ENCODE peak calls at places on chromosomes 7 and 10, in four cellular contexts. A is HS-5; Q is stimulated activated CD8-positive, alpha-beta memory T cell treated with anti-CD3 and anti-CD28 coated beads, Interleukin-15, amount 100 ng/mL, for 4 hours; U is activated T-cell treated with anti-CD3 and anti-CD28 coated beads for 24 hours. E is an unnamed sample.

GRCh38 chr7:152664636-152665035 is 11.3 kb downstream of the XRCC2 start:
- DNase-seq in A (no peak), Q (no peak), U (no peak), E (no peak)

GRCh38 chr7:132450188-132450587 is 126.1 kb downstream of the PLXNA4 start:
- DNase-seq in A (no peak), Q (no peak), U (no peak), E (no peak)

GRCh38 chr7:931871-932650 is 22.4 kb downstream of the ADAP1 start:
- DNase-seq in A (no peak), Q (no peak), U (no peak), E (no peak)

GRCh38 chr10:110006358-110007170 is 1.2 kb upstream of the ADD3 start:
- DNase-seq in A (peak), Q (peak), U (no peak), E (no peak)

GRCh38 chr7:42016517-42016916 is 220.5 kb downstream of the GLI3 start:
- DNase-seq in A (no peak), Q (no peak), U (no peak), E (no peak)

GRCh38 chr10:74640134-74640533 is 186.3 kb upstream of the KAT6B start:
- DNase-seq in A (no peak), Q (no peak), U (no peak), E (no peak)

GRCh38 chr7:26843696-26844095 is 20.7 kb downstream of the SKAP2 start:
- DNase-seq in A (no peak), Q (no peak), U (no peak), E (no peak)

GRCh38 chr7:157291404-157292080 is 45.3 kb upstream of the DNAJB6 start:
- DNase-seq in A (no peak), Q (no peak), U (no peak), E (no peak)

GRCh38 chr10:109877546-109877945 is 45.8 kb downstream of the XPNPEP1 start:
- DNase-seq in A (no peak), Q (no peak), U (no peak), E (no peak)

GRCh38 chr10:29617880-29618340 is 16.9 kb downstream of the SVIL start:
- DNase-seq in A (no peak), Q (no peak), U (no peak), E (no peak)

GRCh38 chr10:97771913-97772823 is at the start of gene SFRP5:
- DNase-seq in A (no peak), Q (no peak), U (no peak), E (no peak)

GRCh38 chr7:99563650-99564049 is 5.2 kb downstream of the ZNF655 start:
- DNase-seq in A (no peak), Q (no peak), U (no peak), E (no peak)

GRCh38 chr7:55623617-55624016 is 51.3 kb upstream of the VOPP1 start:
- DNase-seq in A (no peak), Q (no peak), U (no peak), E (no peak)

GRCh38 chr10:21030096-21030495 is 133.0 kb upstream of the NEBL start:
- DNase-seq in A (no peak), Q (no peak), U (no peak), E (no peak)

GRCh38 chr7:76260171-76260703 is 42.2 kb upstream of the HSPB1 start:
- DNase-seq in A (no peak), Q (peak), U (peak), E (peak)

GRCh38 chr10:90930070-90930837 is 9.4 kb upstream of the ANKRD1 start:
- DNase-seq in A (peak), Q (no peak), U (no peak), E (no peak)

GRCh38 chr7:157564518-157565177 is 227.8 kb downstream of the DNAJB6 start:
- DNase-seq in A (no peak), Q (no peak), U (no peak), E (no peak)

GRCh38 chr10:133110609-133111275 is 23.0 kb downstream of the ADGRA1 start:
- DNase-seq in A (no peak), Q (no peak), U (no peak), E (no peak)

GRCh38 chr10:111034598-111035310 is 42.1 kb upstream of the ADRA2A start:
- DNase-seq in A (peak), Q (no peak), U (no peak), E (no peak)

GRCh38 chr10:5466451-5466996 is 32.8 kb downstream of the CALML5 start:
- DNase-seq in A (no peak), Q (no peak), U (no peak), E (no peak)

GRCh38 chr7:156069897-156070296 is 257.6 kb upstream of the SHH start:
- DNase-seq in A (no peak), Q (no peak), U (no peak), E (no peak)

GRCh38 chr7:140448781-140449180 is 30.5 kb downstream of the MKRN1 start:
- DNase-seq in A (no peak), Q (no peak), U (no peak), E (no peak)

GRCh38 chr10:36681751-36682633 is 443.4 kb upstream of the ANKRD30A start:
- DNase-seq in A (no peak), Q (no peak), U (no peak), E (no peak)

GRCh38 chr10:81872206-81872605 is 2.8 kb upstream of the NRG3 start:
- DNase-seq in A (no peak), Q (no peak), U (no peak), E (no peak)